ENCODE peak calls at places on chromosome 1, in ten cellular contexts. One of them, this sample, is unnamed.

GRCh38 chr1:86207323-86207722 is 50.8 kb upstream of the COL24A1 start:
- DNase-seq in GM04504: peak
- DNase-seq in stimulated activated naive B cell treated with anti-CD40 and anti-IgM and Interleukin-4, amounts not matched to agents 10 μg/mL and 1 μg/mL and 100 μg/mL, for 72 hours: no peak
- DNase-seq in NCI-H446 treated with DMSO at 0.1 percent for 48 hours: peak
- DNase-seq in GM12864: no peak
- DNase-seq in AG20443: peak
- DNase-seq in Right ventricle myocardium superior: peak
- DNase-seq in hippocampal formation: no peak
- DNase-seq in HTR-8/SVneo: no peak
- DNase-seq in mammary epithelial cell: peak
- DNase-seq in this sample: no peak

GRCh38 chr1:237084399-237085077 is 42.6 kb downstream of the RYR2 start:
- DNase-seq in Right ventricle myocardium superior: no peak
- DNase-seq in hippocampal formation: no peak
- DNase-seq in stimulated activated naive B cell treated with anti-CD40 and anti-IgM and Interleukin-4, amounts not matched to agents 10 μg/mL and 1 μg/mL and 100 μg/mL, for 72 hours: no peak
- DNase-seq in mammary epithelial cell: no peak
- DNase-seq in HTR-8/SVneo: no peak
- DNase-seq in AG20443: no peak
- DNase-seq in GM04504: no peak
- DNase-seq in NCI-H446 treated with DMSO at 0.1 percent for 48 hours: no peak
- DNase-seq in GM12864: no peak
- DNase-seq in this sample: no peak

GRCh38 chr1:207619833-207620572 is 24.9 kb upstream of the CR1L start:
- DNase-seq in NCI-H446 treated with DMSO at 0.1 percent for 48 hours: peak
- DNase-seq in Right ventricle myocardium superior: no peak
- DNase-seq in AG20443: peak
- DNase-seq in hippocampal formation: peak
- DNase-seq in GM04504: peak
- DNase-seq in HTR-8/SVneo: peak
- DNase-seq in mammary epithelial cell: peak
- DNase-seq in stimulated activated naive B cell treated with anti-CD40 and anti-IgM and Interleukin-4, amounts not matched to agents 10 μg/mL and 1 μg/mL and 100 μg/mL, for 72 hours: peak
- DNase-seq in GM12864: no peak
- DNase-seq in this sample: peak

GRCh38 chr1:162456324-162456723 is 41.3 kb upstream of the UHMK1 start:
- DNase-seq in Right ventricle myocardium superior: no peak
- DNase-seq in AG20443: no peak
- DNase-seq in GM12864: no peak
- DNase-seq in stimulated activated naive B cell treated with anti-CD40 and anti-IgM and Interleukin-4, amounts not matched to agents 10 μg/mL and 1 μg/mL and 100 μg/mL, for 72 hours: no peak
- DNase-seq in GM04504: no peak
- DNase-seq in HTR-8/SVneo: no peak
- DNase-seq in NCI-H446 treated with DMSO at 0.1 percent for 48 hours: no peak
- DNase-seq in hippocampal formation: no peak
- DNase-seq in mammary epithelial cell: no peak
- DNase-seq in this sample: no peak

GRCh38 chr1:237867380-237867888 is 23.3 kb downstream of the ZP4 start:
- DNase-seq in hippocampal formation: no peak
- DNase-seq in GM04504: no peak
- DNase-seq in mammary epithelial cell: no peak
- DNase-seq in HTR-8/SVneo: no peak
- DNase-seq in Right ventricle myocardium superior: no peak
- DNase-seq in GM12864: no peak
- DNase-seq in AG20443: no peak
- DNase-seq in stimulated activated naive B cell treated with anti-CD40 and anti-IgM and Interleukin-4, amounts not matched to agents 10 μg/mL and 1 μg/mL and 100 μg/mL, for 72 hours: no peak
- DNase-seq in NCI-H446 treated with DMSO at 0.1 percent for 48 hours: no peak
- DNase-seq in this sample: no peak

GRCh38 chr1:76153856-76154212 is 79.3 kb downstream of the ST6GALNAC3 start:
- DNase-seq in hippocampal formation: no peak
- DNase-seq in HTR-8/SVneo: no peak
- DNase-seq in NCI-H446 treated with DMSO at 0.1 percent for 48 hours: no peak
- DNase-seq in stimulated activated naive B cell treated with anti-CD40 and anti-IgM and Interleukin-4, amounts not matched to agents 10 μg/mL and 1 μg/mL and 100 μg/mL, for 72 hours: no peak
- DNase-seq in mammary epithelial cell: no peak
- DNase-seq in Right ventricle myocardium superior: no peak
- DNase-seq in AG20443: no peak
- DNase-seq in GM04504: no peak
- DNase-seq in GM12864: no peak
- DNase-seq in this sample: no peak

GRCh38 chr1:183515002-183515689 is 42.8 kb downstream of the SMG7 start:
- DNase-seq in HTR-8/SVneo: peak
- DNase-seq in stimulated activated naive B cell treated with anti-CD40 and anti-IgM and Interleukin-4, amounts not matched to agents 10 μg/mL and 1 μg/mL and 100 μg/mL, for 72 hours: no peak
- DNase-seq in NCI-H446 treated with DMSO at 0.1 percent for 48 hours: no peak
- DNase-seq in AG20443: peak
- DNase-seq in hippocampal formation: no peak
- DNase-seq in GM12864: no peak
- DNase-seq in GM04504: peak
- DNase-seq in mammary epithelial cell: peak
- DNase-seq in Right ventricle myocardium superior: no peak
- DNase-seq in this sample: no peak

GRCh38 chr1:182910143-182910542 is 42.8 kb downstream of the SHCBP1L start:
- DNase-seq in mammary epithelial cell: no peak
- DNase-seq in stimulated activated naive B cell treated with anti-CD40 and anti-IgM and Interleukin-4, amounts not matched to agents 10 μg/mL and 1 μg/mL and 100 μg/mL, for 72 hours: no peak
- DNase-seq in GM04504: no peak
- DNase-seq in AG20443: no peak
- DNase-seq in GM12864: no peak
- DNase-seq in Right ventricle myocardium superior: no peak
- DNase-seq in hippocampal formation: no peak
- DNase-seq in NCI-H446 treated with DMSO at 0.1 percent for 48 hours: no peak
- DNase-seq in HTR-8/SVneo: no peak
- DNase-seq in this sample: no peak

GRCh38 chr1:226980565-226981385 is 40.7 kb downstream of the COQ8A start:
- DNase-seq in GM04504: no peak
- DNase-seq in stimulated activated naive B cell treated with anti-CD40 and anti-IgM and Interleukin-4, amounts not matched to agents 10 μg/mL and 1 μg/mL and 100 μg/mL, for 72 hours: no peak
- DNase-seq in mammary epithelial cell: no peak
- DNase-seq in hippocampal formation: no peak
- DNase-seq in Right ventricle myocardium superior: peak
- DNase-seq in GM12864: no peak
- DNase-seq in AG20443: no peak
- DNase-seq in NCI-H446 treated with DMSO at 0.1 percent for 48 hours: no peak
- DNase-seq in HTR-8/SVneo: no peak
- DNase-seq in this sample: no peak

GRCh38 chr1:94068096-94068830 is 52.7 kb downstream of the ABCA4 start:
- DNase-seq in Right ventricle myocardium superior: no peak
- DNase-seq in GM04504: no peak
- DNase-seq in HTR-8/SVneo: no peak
- DNase-seq in hippocampal formation: no peak
- DNase-seq in mammary epithelial cell: peak
- DNase-seq in stimulated activated naive B cell treated with anti-CD40 and anti-IgM and Interleukin-4, amounts not matched to agents 10 μg/mL and 1 μg/mL and 100 μg/mL, for 72 hours: no peak
- DNase-seq in NCI-H446 treated with DMSO at 0.1 percent for 48 hours: no peak
- DNase-seq in GM12864: no peak
- DNase-seq in AG20443: no peak
- DNase-seq in this sample: no peak

GRCh38 chr1:201363455-201363854 is 14.0 kb downstream of the TNNT2 start:
- DNase-seq in GM04504: no peak
- DNase-seq in AG20443: no peak
- DNase-seq in GM12864: no peak
- DNase-seq in Right ventricle myocardium superior: no peak
- DNase-seq in stimulated activated naive B cell treated with anti-CD40 and anti-IgM and Interleukin-4, amounts not matched to agents 10 μg/mL and 1 μg/mL and 100 μg/mL, for 72 hours: no peak
- DNase-seq in HTR-8/SVneo: no peak
- DNase-seq in mammary epithelial cell: no peak
- DNase-seq in hippocampal formation: no peak
- DNase-seq in NCI-H446 treated with DMSO at 0.1 percent for 48 hours: no peak
- DNase-seq in this sample: no peak

GRCh38 chr1:53500184-53501064 is 41.2 kb downstream of the DMRTB1 start:
- DNase-seq in stimulated activated naive B cell treated with anti-CD40 and anti-IgM and Interleukin-4, amounts not matched to agents 10 μg/mL and 1 μg/mL and 100 μg/mL, for 72 hours: no peak
- DNase-seq in hippocampal formation: no peak
- DNase-seq in GM04504: no peak
- DNase-seq in NCI-H446 treated with DMSO at 0.1 percent for 48 hours: peak
- DNase-seq in Right ventricle myocardium superior: no peak
- DNase-seq in GM12864: no peak
- DNase-seq in mammary epithelial cell: no peak
- DNase-seq in AG20443: no peak
- DNase-seq in HTR-8/SVneo: no peak
- DNase-seq in this sample: no peak

GRCh38 chr1:44423706-44424546 is 18.9 kb downstream of the RNF220 start:
- DNase-seq in NCI-H446 treated with DMSO at 0.1 percent for 48 hours: peak
- DNase-seq in stimulated activated naive B cell treated with anti-CD40 and anti-IgM and Interleukin-4, amounts not matched to agents 10 μg/mL and 1 μg/mL and 100 μg/mL, for 72 hours: no peak
- DNase-seq in mammary epithelial cell: peak
- DNase-seq in hippocampal formation: peak
- DNase-seq in HTR-8/SVneo: no peak
- DNase-seq in GM12864: no peak
- DNase-seq in GM04504: no peak
- DNase-seq in AG20443: peak
- DNase-seq in Right ventricle myocardium superior: peak
- DNase-seq in this sample: no peak

GRCh38 chr1:90613371-90613770 is 103.7 kb downstream of the BARHL2 start:
- DNase-seq in hippocampal formation: no peak
- DNase-seq in GM04504: no peak
- DNase-seq in Right ventricle myocardium superior: no peak
- DNase-seq in NCI-H446 treated with DMSO at 0.1 percent for 48 hours: no peak
- DNase-seq in mammary epithelial cell: no peak
- DNase-seq in stimulated activated naive B cell treated with anti-CD40 and anti-IgM and Interleukin-4, amounts not matched to agents 10 μg/mL and 1 μg/mL and 100 μg/mL, for 72 hours: no peak
- DNase-seq in AG20443: no peak
- DNase-seq in GM12864: no peak
- DNase-seq in HTR-8/SVneo: no peak
- DNase-seq in this sample: no peak